ENCODE peak calls at places on chromosomes 2 and 18, in four cellular contexts. One of them, this sample, is unnamed.
A peak's percentile ranks its signal among the peaks of the same experiment; 100 is the strongest.

GRCh38 chr18:55489034-55489741 is 98.8 kb downstream of the TCF4 start:
- DNase-seq in Calu3: no peak
- DNase-seq in naive thymus-derived CD4-positive, alpha-beta T cell: no peak
- DNase-seq in aorta: no peak
- DNase-seq in this sample: no peak

GRCh38 chr2:124046332-124046731 is 21.2 kb downstream of the CNTNAP5 start:
- DNase-seq in Calu3: no peak
- DNase-seq in naive thymus-derived CD4-positive, alpha-beta T cell: no peak
- DNase-seq in aorta: no peak
- DNase-seq in this sample: no peak

GRCh38 chr2:48979691-48980090 is 174.6 kb downstream of the FSHR start:
- DNase-seq in Calu3: no peak
- DNase-seq in naive thymus-derived CD4-positive, alpha-beta T cell: no peak
- DNase-seq in aorta: no peak
- DNase-seq in this sample: no peak

GRCh38 chr2:30252723-30253688 is 21.7 kb downstream of the LBH start:
- DNase-seq in Calu3: peak; percentile 50
- DNase-seq in naive thymus-derived CD4-positive, alpha-beta T cell: peak; percentile 65
- DNase-seq in aorta: peak; percentile 86
- DNase-seq in this sample: no peak

GRCh38 chr2:189492451-189492850 is 51.2 kb downstream of the WDR75 start:
- DNase-seq in Calu3: no peak
- DNase-seq in naive thymus-derived CD4-positive, alpha-beta T cell: no peak
- DNase-seq in aorta: no peak
- DNase-seq in this sample: no peak

GRCh38 chr18:28725876-28726275 is 548.9 kb upstream of the CDH2 start:
- DNase-seq in Calu3: no peak
- DNase-seq in naive thymus-derived CD4-positive, alpha-beta T cell: no peak
- DNase-seq in aorta: no peak
- DNase-seq in this sample: no peak

GRCh38 chr2:143128681-143129580 is at the start of gene ARHGAP15:
- DNase-seq in Calu3: no peak
- DNase-seq in naive thymus-derived CD4-positive, alpha-beta T cell: peak; percentile 51
- DNase-seq in aorta: no peak
- DNase-seq in this sample: no peak

GRCh38 chr2:122634261-122634660 is 878.8 kb downstream of the TSN start:
- DNase-seq in Calu3: no peak
- DNase-seq in naive thymus-derived CD4-positive, alpha-beta T cell: no peak
- DNase-seq in aorta: no peak
- DNase-seq in this sample: no peak

GRCh38 chr2:69296421-69296820 is 90.6 kb downstream of the GFPT1 start:
- DNase-seq in Calu3: no peak
- DNase-seq in naive thymus-derived CD4-positive, alpha-beta T cell: no peak
- DNase-seq in aorta: no peak
- DNase-seq in this sample: no peak

GRCh38 chr18:29191263-29191662 is 1014.3 kb upstream of the CDH2 start:
- DNase-seq in Calu3: peak; percentile 9
- DNase-seq in naive thymus-derived CD4-positive, alpha-beta T cell: no peak
- DNase-seq in aorta: no peak
- DNase-seq in this sample: no peak

GRCh38 chr2:1899396-1899730 is 155.0 kb upstream of the PXDN start:
- DNase-seq in Calu3: no peak
- DNase-seq in naive thymus-derived CD4-positive, alpha-beta T cell: no peak
- DNase-seq in aorta: no peak
- DNase-seq in this sample: no peak

GRCh38 chr2:38586926-38587325 is 15.8 kb downstream of the HNRNPLL start:
- DNase-seq in Calu3: no peak
- DNase-seq in naive thymus-derived CD4-positive, alpha-beta T cell: no peak
- DNase-seq in aorta: no peak
- DNase-seq in this sample: no peak

GRCh38 chr2:20190862-20191713 is 33.8 kb downstream of the SDC1 start:
- DNase-seq in Calu3: peak; percentile 88
- DNase-seq in naive thymus-derived CD4-positive, alpha-beta T cell: no peak
- DNase-seq in aorta: no peak
- DNase-seq in this sample: no peak

GRCh38 chr2:105794926-105795574 is 50.3 kb downstream of the NCK2 start:
- DNase-seq in Calu3: no peak
- DNase-seq in naive thymus-derived CD4-positive, alpha-beta T cell: no peak
- DNase-seq in aorta: no peak
- DNase-seq in this sample: no peak

GRCh38 chr2:37326285-37326684 is 1.7 kb upstream of the PRKD3 start:
- DNase-seq in Calu3: no peak
- DNase-seq in naive thymus-derived CD4-positive, alpha-beta T cell: no peak
- DNase-seq in aorta: no peak
- DNase-seq in this sample: peak; percentile 48

GRCh38 chr2:230202430-230203109 is 17.2 kb downstream of the SP110 start:
- DNase-seq in Calu3: no peak
- DNase-seq in naive thymus-derived CD4-positive, alpha-beta T cell: no peak
- DNase-seq in aorta: no peak
- DNase-seq in this sample: no peak

GRCh38 chr2:28182348-28182747 is 210.3 kb upstream of the FOSL2 start:
- DNase-seq in Calu3: no peak
- DNase-seq in naive thymus-derived CD4-positive, alpha-beta T cell: no peak
- DNase-seq in aorta: no peak
- DNase-seq in this sample: no peak

GRCh38 chr2:157329524-157329923 is 3.9 kb upstream of the ERMN start:
- DNase-seq in Calu3: peak; percentile 7
- DNase-seq in naive thymus-derived CD4-positive, alpha-beta T cell: no peak
- DNase-seq in aorta: no peak
- DNase-seq in this sample: no peak

GRCh38 chr2:72367530-72368225 is 220.0 kb upstream of the CYP26B1 start:
- DNase-seq in Calu3: peak; percentile 77
- DNase-seq in naive thymus-derived CD4-positive, alpha-beta T cell: no peak
- DNase-seq in aorta: peak; percentile 71
- DNase-seq in this sample: no peak

GRCh38 chr2:221981918-221982317 is 316.9 kb downstream of the PAX3 start:
- DNase-seq in Calu3: no peak
- DNase-seq in naive thymus-derived CD4-positive, alpha-beta T cell: no peak
- DNase-seq in aorta: no peak
- DNase-seq in this sample: no peak

GRCh38 chr18:45107425-45107824 is 426.7 kb downstream of the SETBP1 start:
- DNase-seq in Calu3: no peak
- DNase-seq in naive thymus-derived CD4-positive, alpha-beta T cell: no peak
- DNase-seq in aorta: no peak
- DNase-seq in this sample: no peak

GRCh38 chr18:78733762-78734613 is 245.6 kb upstream of the SALL3 start:
- DNase-seq in Calu3: no peak
- DNase-seq in naive thymus-derived CD4-positive, alpha-beta T cell: no peak
- DNase-seq in aorta: peak; percentile 69
- DNase-seq in this sample: peak; percentile 46

GRCh38 chr2:206211657-206212255 is 52.1 kb downstream of the EEF1B2 start:
- DNase-seq in Calu3: peak; percentile 5
- DNase-seq in naive thymus-derived CD4-positive, alpha-beta T cell: no peak
- DNase-seq in aorta: no peak
- DNase-seq in this sample: no peak

GRCh38 chr2:19676770-19677169 is 225.0 kb downstream of the TTC32 start:
- DNase-seq in Calu3: no peak
- DNase-seq in naive thymus-derived CD4-positive, alpha-beta T cell: no peak
- DNase-seq in aorta: no peak
- DNase-seq in this sample: no peak

GRCh38 chr2:238866656-238867277 is 18.9 kb downstream of the TWIST2 start:
- DNase-seq in Calu3: no peak
- DNase-seq in naive thymus-derived CD4-positive, alpha-beta T cell: no peak
- DNase-seq in aorta: no peak
- DNase-seq in this sample: no peak

GRCh38 chr2:220915087-220915486 is 657.0 kb downstream of the EPHA4 start:
- DNase-seq in Calu3: no peak
- DNase-seq in naive thymus-derived CD4-positive, alpha-beta T cell: no peak
- DNase-seq in aorta: no peak
- DNase-seq in this sample: no peak

GRCh38 chr18:37564796-37565137 is 831 bp downstream of the CELF4 start:
- DNase-seq in Calu3: peak; percentile 44
- DNase-seq in naive thymus-derived CD4-positive, alpha-beta T cell: no peak
- DNase-seq in aorta: peak; percentile 88
- DNase-seq in this sample: peak; percentile 58

GRCh38 chr18:35524236-35524635 is 26.5 kb upstream of the INO80C start:
- DNase-seq in Calu3: no peak
- DNase-seq in naive thymus-derived CD4-positive, alpha-beta T cell: no peak
- DNase-seq in aorta: no peak
- DNase-seq in this sample: no peak

GRCh38 chr2:238970553-238971081 is 122.7 kb downstream of the TWIST2 start:
- DNase-seq in Calu3: peak; percentile 80
- DNase-seq in naive thymus-derived CD4-positive, alpha-beta T cell: peak; percentile 53
- DNase-seq in aorta: no peak
- DNase-seq in this sample: peak; percentile 78

GRCh38 chr2:20410556-20411277 is 36.2 kb upstream of the RHOB start:
- DNase-seq in Calu3: no peak
- DNase-seq in naive thymus-derived CD4-positive, alpha-beta T cell: no peak
- DNase-seq in aorta: peak; percentile 35
- DNase-seq in this sample: no peak

GRCh38 chr2:127884436-127884835 is 1.3 kb downstream of the AMMECR1L start:
- DNase-seq in Calu3: no peak
- DNase-seq in naive thymus-derived CD4-positive, alpha-beta T cell: no peak
- DNase-seq in aorta: no peak
- DNase-seq in this sample: no peak

GRCh38 chr2:68319397-68320117 is at the start of gene CNRIP1:
- DNase-seq in Calu3: no peak
- DNase-seq in naive thymus-derived CD4-positive, alpha-beta T cell: no peak
- DNase-seq in aorta: peak; percentile 90
- DNase-seq in this sample: peak; percentile 59

GRCh38 chr2:196233033-196233807 is 61.8 kb upstream of the STK17B start:
- DNase-seq in Calu3: peak; percentile 72
- DNase-seq in naive thymus-derived CD4-positive, alpha-beta T cell: no peak
- DNase-seq in aorta: no peak
- DNase-seq in this sample: no peak

GRCh38 chr18:26617151-26617554 is 68.8 kb upstream of the KCTD1 start:
- DNase-seq in Calu3: peak; percentile 12
- DNase-seq in naive thymus-derived CD4-positive, alpha-beta T cell: no peak
- DNase-seq in aorta: no peak
- DNase-seq in this sample: no peak

GRCh38 chr2:242010567-242011513 is 141.3 kb downstream of the RTP5 start:
- DNase-seq in Calu3: no peak
- DNase-seq in naive thymus-derived CD4-positive, alpha-beta T cell: peak; percentile 21
- DNase-seq in aorta: no peak
- DNase-seq in this sample: no peak

GRCh38 chr2:143668236-143668635 is 539.0 kb downstream of the ARHGAP15 start:
- DNase-seq in Calu3: no peak
- DNase-seq in naive thymus-derived CD4-positive, alpha-beta T cell: no peak
- DNase-seq in aorta: no peak
- DNase-seq in this sample: no peak

GRCh38 chr2:205800804-205801203 is 118.5 kb downstream of the NRP2 start:
- DNase-seq in Calu3: no peak
- DNase-seq in naive thymus-derived CD4-positive, alpha-beta T cell: no peak
- DNase-seq in aorta: no peak
- DNase-seq in this sample: no peak

GRCh38 chr2:218397502-218398436 is 1.9 kb upstream of the CTDSP1 start:
- DNase-seq in Calu3: no peak
- DNase-seq in naive thymus-derived CD4-positive, alpha-beta T cell: peak; percentile 72
- DNase-seq in aorta: peak; percentile 90
- DNase-seq in this sample: no peak

This sample was measured in frontal cortex.